ENCODE peak calls at places on chromosome 7, in seven cellular contexts. K is H1, F is GM12892, A is SK-N-SH, G is HepG2, M is GM12878, I is K562. U is an unnamed sample.

GRCh38 chr7:28103984-28104628 is 76.5 kb downstream of the JAZF1 start:
- DNase-seq in K (no peak), F (no peak), A (no peak), G (no peak), M (no peak), I (no peak), U (no peak)

GRCh38 chr7:47783456-47784240 is 164.6 kb downstream of the PKD1L1 start:
- DNase-seq in K (no peak), F (no peak), A (no peak), G (peak), M (no peak), I (no peak), U (no peak)

GRCh38 chr7:149635561-149636329 is 137.6 kb downstream of the ZNF467 start:
- DNase-seq in K (peak), F (no peak), A (no peak), G (peak), M (no peak), I (peak), U (no peak)

GRCh38 chr7:99000904-99001442 is 122.6 kb downstream of the TRRAP start:
- DNase-seq in K (no peak), F (no peak), A (no peak), G (no peak), M (no peak), I (no peak), U (no peak)

GRCh38 chr7:131234719-131235488 is 92.8 kb upstream of the MKLN1 start:
- DNase-seq in K (no peak), F (no peak), A (no peak), G (no peak), M (no peak), I (no peak), U (no peak)

GRCh38 chr7:46297515-46297914 is 376.4 kb upstream of the IGFBP3 start:
- DNase-seq in K (no peak), F (no peak), A (no peak), G (no peak), M (no peak), I (no peak), U (no peak)

GRCh38 chr7:82183633-82184032 is 259.9 kb downstream of the CACNA2D1 start:
- DNase-seq in K (no peak), F (no peak), A (no peak), G (no peak), M (no peak), I (no peak), U (no peak)

GRCh38 chr7:3754488-3755365 is 453.7 kb downstream of the SDK1 start:
- DNase-seq in K (peak), F (no peak), A (peak), G (no peak), M (no peak), I (no peak), U (no peak)

GRCh38 chr7:44489955-44490350 is 505 bp downstream of the NUDCD3 start:
- DNase-seq in K (no peak), F (no peak), A (no peak), G (no peak), M (no peak), I (peak), U (no peak)

GRCh38 chr7:107528461-107528860 is 35.3 kb downstream of the COG5 start:
- DNase-seq in K (no peak), F (no peak), A (no peak), G (peak), M (no peak), I (no peak), U (no peak)

GRCh38 chr7:140153666-140154161 is 23.1 kb downstream of the KDM7A start:
- DNase-seq in K (no peak), F (no peak), A (peak), G (no peak), M (peak), I (no peak), U (no peak)

GRCh38 chr7:74083117-74083876 is at the start of gene LIMK1:
- DNase-seq in K (no peak), F (peak), A (peak), G (peak), M (no peak), I (peak), U (peak)

GRCh38 chr7:127393370-127394058 is 1.0 kb upstream of the ZNF800 start:
- DNase-seq in K (no peak), F (no peak), A (peak), G (no peak), M (no peak), I (no peak), U (no peak)

GRCh38 chr7:29987083-29987482 is 2.5 kb downstream of the SCRN1 start:
- DNase-seq in K (no peak), F (no peak), A (no peak), G (peak), M (no peak), I (no peak), U (no peak)

GRCh38 chr7:22565315-22565811 is 65.4 kb upstream of the STEAP1B start:
- DNase-seq in K (no peak), F (no peak), A (no peak), G (no peak), M (peak), I (peak), U (no peak)

GRCh38 chr7:100087055-100087750 is 1.6 kb upstream of the COPS6 start:
- DNase-seq in K (no peak), F (no peak), A (peak), G (no peak), M (no peak), I (no peak), U (no peak)

GRCh38 chr7:93011351-93012294 is 106.2 kb downstream of the SAMD9 start:
- DNase-seq in K (no peak), F (no peak), A (no peak), G (no peak), M (no peak), I (no peak), U (no peak)

GRCh38 chr7:27916372-27916771 is 176.4 kb downstream of the TAX1BP1 start:
- DNase-seq in K (no peak), F (no peak), A (no peak), G (no peak), M (no peak), I (no peak), U (no peak)

GRCh38 chr7:116495737-116496136 is 3.8 kb upstream of the CAV2 start:
- DNase-seq in K (no peak), F (no peak), A (no peak), G (no peak), M (no peak), I (no peak), U (no peak)

GRCh38 chr7:75617634-75618234 is 121.0 kb downstream of the HIP1 start:
- DNase-seq in K (no peak), F (no peak), A (no peak), G (peak), M (peak), I (no peak), U (no peak)

GRCh38 chr7:140696024-140696678 is 357 bp upstream of the NDUFB2 start:
- DNase-seq in K (no peak), F (no peak), A (peak), G (peak), M (no peak), I (peak), U (peak)

GRCh38 chr7:47401571-47402570 is 180.0 kb downstream of the TNS3 start:
- DNase-seq in K (no peak), F (no peak), A (no peak), G (no peak), M (no peak), I (no peak), U (no peak)

GRCh38 chr7:80244206-80244956 is 109.8 kb downstream of the GNAI1 start:
- DNase-seq in K (no peak), F (no peak), A (no peak), G (no peak), M (no peak), I (no peak), U (no peak)

GRCh38 chr7:135441791-135442190 is 68.1 kb downstream of the CNOT4 start:
- DNase-seq in K (no peak), F (no peak), A (no peak), G (no peak), M (no peak), I (peak), U (no peak)

GRCh38 chr7:109772161-109772560 is 1202.5 kb downstream of the DNAJB9 start:
- DNase-seq in K (no peak), F (no peak), A (no peak), G (no peak), M (no peak), I (no peak), U (no peak)

GRCh38 chr7:73606801-73607691 is 17.3 kb downstream of the MLXIPL start:
- DNase-seq in K (no peak), F (peak), A (peak), G (peak), M (no peak), I (peak), U (peak)

GRCh38 chr7:18900801-18901200 is 216.6 kb downstream of the TWIST1 start:
- DNase-seq in K (no peak), F (no peak), A (no peak), G (no peak), M (no peak), I (no peak), U (no peak)

GRCh38 chr7:140059288-140060242 is 3.2 kb downstream of the PARP12 start:
- DNase-seq in K (no peak), F (no peak), A (peak), G (peak), M (no peak), I (peak), U (no peak)

GRCh38 chr7:131000873-131001272 is 266.9 kb upstream of the KLF14 start:
- DNase-seq in K (no peak), F (no peak), A (no peak), G (no peak), M (no peak), I (no peak), U (no peak)

GRCh38 chr7:32316831-32317230 is 173.3 kb downstream of the LSM5 start:
- DNase-seq in K (no peak), F (no peak), A (no peak), G (no peak), M (no peak), I (no peak), U (no peak)

GRCh38 chr7:139709460-139709859 is 68.3 kb downstream of the HIPK2 start:
- DNase-seq in K (no peak), F (no peak), A (peak), G (no peak), M (no peak), I (no peak), U (no peak)

GRCh38 chr7:151310578-151310977 is 31.0 kb upstream of the NUB1 start:
- DNase-seq in K (no peak), F (no peak), A (peak), G (peak), M (no peak), I (peak), U (no peak)

GRCh38 chr7:91875851-91876250 is 4.7 kb downstream of the MTERF1 start:
- DNase-seq in K (no peak), F (no peak), A (no peak), G (no peak), M (no peak), I (no peak), U (no peak)

GRCh38 chr7:148340881-148341280 is 249.7 kb upstream of the C7orf33 start:
- DNase-seq in K (no peak), F (no peak), A (no peak), G (no peak), M (no peak), I (no peak), U (no peak)

GRCh38 chr7:105839271-105839670 is 37.1 kb downstream of the ATXN7L1 start:
- DNase-seq in K (no peak), F (no peak), A (no peak), G (no peak), M (no peak), I (no peak), U (no peak)

GRCh38 chr7:105837765-105838241 is 38.6 kb downstream of the ATXN7L1 start:
- DNase-seq in K (peak), F (no peak), A (no peak), G (no peak), M (no peak), I (no peak), U (no peak)

GRCh38 chr7:105838273-105839141 is 37.9 kb downstream of the ATXN7L1 start:
- DNase-seq in K (no peak), F (no peak), A (peak), G (no peak), M (no peak), I (no peak), U (no peak)

GRCh38 chr7:105841866-105842265 is 34.5 kb downstream of the ATXN7L1 start:
- DNase-seq in K (no peak), F (no peak), A (no peak), G (no peak), M (no peak), I (no peak), U (no peak)

DNA sequence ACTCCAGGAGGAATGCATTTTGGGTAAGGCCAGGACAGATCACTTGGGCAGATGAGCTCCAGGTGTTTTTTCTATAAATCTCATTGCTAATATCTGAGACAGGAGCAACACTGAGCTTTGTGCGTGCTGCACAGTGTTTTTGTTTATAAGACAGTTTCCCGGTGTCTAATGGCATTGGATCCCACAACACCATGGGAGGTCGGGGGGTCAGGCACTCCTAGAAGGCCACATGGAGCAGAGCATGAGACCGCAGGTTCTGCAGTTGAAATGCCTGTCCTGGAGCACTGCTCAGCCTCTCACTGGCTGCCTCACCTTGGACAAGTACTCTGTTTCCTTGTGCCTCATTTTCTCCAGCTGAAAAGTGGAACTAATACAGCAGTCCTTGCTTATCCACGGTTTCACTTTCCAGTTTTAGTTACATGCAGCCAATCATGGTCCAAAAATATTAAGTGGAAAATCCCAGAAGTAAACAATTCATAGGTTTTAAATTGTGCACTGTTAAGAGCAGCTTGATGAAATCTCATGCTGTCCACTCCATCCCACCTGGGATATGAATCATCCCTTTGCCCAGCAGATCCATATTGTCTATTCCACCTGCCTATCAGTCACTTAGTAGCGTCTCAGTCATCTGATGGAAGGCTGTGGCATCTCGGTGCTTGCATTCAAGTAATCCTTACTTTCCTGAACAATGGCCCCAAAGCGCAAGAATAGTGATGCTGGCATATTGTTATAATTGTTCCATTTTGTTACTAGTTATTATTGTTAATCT is 35.2 kb downstream of the ATXN7L1 start:
- DNase-seq in K (no peak), F (no peak), A (no peak), G (no peak), M (no peak), I (no peak), U (no peak)
- TF ChIP-seq TAF1 in K (no peak), F (no peak), A (no peak), G (no peak), M (no peak), I (no peak), U (no peak)

GRCh38 chr7:83270407-83270806 is 107.7 kb upstream of the PCLO start:
- DNase-seq in K (no peak), F (no peak), A (no peak), G (no peak), M (no peak), I (no peak), U (no peak)
- TF ChIP-seq TAF1 in K (no peak), F (no peak), A (no peak), G (no peak), M (no peak), I (no peak), U (no peak)

DNA sequence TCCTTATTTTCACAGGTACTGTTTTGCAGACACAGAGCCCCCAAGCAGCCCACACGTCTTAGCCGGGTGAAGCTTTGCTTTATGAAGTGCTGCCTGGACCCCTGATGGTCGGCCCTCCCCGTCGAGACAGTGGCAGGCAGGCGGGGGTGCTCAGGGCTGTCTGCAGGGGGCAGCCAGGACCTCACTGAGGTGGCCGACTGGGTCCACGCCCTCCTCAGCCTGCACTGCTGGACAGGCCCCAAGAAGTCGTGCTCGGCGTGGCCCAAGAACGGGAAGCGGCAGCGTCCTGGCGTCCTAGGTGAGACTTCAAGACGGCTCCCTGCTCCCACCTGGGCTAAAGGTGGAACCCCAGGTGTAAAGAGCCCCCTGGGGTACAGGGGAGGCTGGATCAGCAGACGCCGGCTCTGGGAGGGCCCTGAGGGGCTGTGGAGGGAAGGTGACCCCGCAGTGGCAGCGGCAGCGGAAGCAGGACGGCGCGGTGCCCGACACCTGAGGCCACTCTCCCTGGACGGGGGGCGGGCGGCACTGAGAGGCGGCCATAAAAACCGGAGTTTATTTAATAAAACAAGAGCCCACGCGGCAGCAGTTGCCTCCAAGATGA is 179.4 kb downstream of the ELFN1 start:
- DNase-seq in K (no peak), F (no peak), A (no peak), G (no peak), M (no peak), I (no peak), U (no peak)
- TF ChIP-seq TAF1 in K (no peak), F (no peak), A (no peak), G (no peak), M (no peak), I (no peak), U (no peak)

GRCh38 chr7:132480534-132480933 is 95.7 kb downstream of the PLXNA4 start:
- DNase-seq in K (no peak), F (no peak), A (no peak), G (no peak), M (no peak), I (no peak), U (no peak)
- TF ChIP-seq TAF1 in K (no peak), F (no peak), A (no peak), G (no peak), M (no peak), I (no peak), U (no peak)

GRCh38 chr7:12321248-12321647 is 82.4 kb downstream of the VWDE start:
- DNase-seq in K (no peak), F (no peak), A (no peak), G (no peak), M (no peak), I (no peak), U (no peak)

GRCh38 chr7:12323415-12323814 is 80.2 kb downstream of the VWDE start:
- DNase-seq in K (no peak), F (no peak), A (no peak), G (no peak), M (no peak), I (no peak), U (no peak)

GRCh38 chr7:12320241-12320640 is 83.4 kb downstream of the VWDE start:
- DNase-seq in K (no peak), F (no peak), A (no peak), G (no peak), M (no peak), I (no peak), U (no peak)

GRCh38 chr7:12322903-12323300 is 80.8 kb downstream of the VWDE start:
- DNase-seq in K (no peak), F (no peak), A (no peak), G (no peak), M (peak), I (no peak), U (no peak)

GRCh38 chr7:12322287-12322902 is 81.3 kb downstream of the VWDE start:
- DNase-seq in K (no peak), F (no peak), A (peak), G (peak), M (no peak), I (peak), U (no peak)
- TF ChIP-seq TAF1 in K (no peak), F (no peak), A (no peak), G (no peak), M (no peak), I (no peak), U (no peak)

DNA sequence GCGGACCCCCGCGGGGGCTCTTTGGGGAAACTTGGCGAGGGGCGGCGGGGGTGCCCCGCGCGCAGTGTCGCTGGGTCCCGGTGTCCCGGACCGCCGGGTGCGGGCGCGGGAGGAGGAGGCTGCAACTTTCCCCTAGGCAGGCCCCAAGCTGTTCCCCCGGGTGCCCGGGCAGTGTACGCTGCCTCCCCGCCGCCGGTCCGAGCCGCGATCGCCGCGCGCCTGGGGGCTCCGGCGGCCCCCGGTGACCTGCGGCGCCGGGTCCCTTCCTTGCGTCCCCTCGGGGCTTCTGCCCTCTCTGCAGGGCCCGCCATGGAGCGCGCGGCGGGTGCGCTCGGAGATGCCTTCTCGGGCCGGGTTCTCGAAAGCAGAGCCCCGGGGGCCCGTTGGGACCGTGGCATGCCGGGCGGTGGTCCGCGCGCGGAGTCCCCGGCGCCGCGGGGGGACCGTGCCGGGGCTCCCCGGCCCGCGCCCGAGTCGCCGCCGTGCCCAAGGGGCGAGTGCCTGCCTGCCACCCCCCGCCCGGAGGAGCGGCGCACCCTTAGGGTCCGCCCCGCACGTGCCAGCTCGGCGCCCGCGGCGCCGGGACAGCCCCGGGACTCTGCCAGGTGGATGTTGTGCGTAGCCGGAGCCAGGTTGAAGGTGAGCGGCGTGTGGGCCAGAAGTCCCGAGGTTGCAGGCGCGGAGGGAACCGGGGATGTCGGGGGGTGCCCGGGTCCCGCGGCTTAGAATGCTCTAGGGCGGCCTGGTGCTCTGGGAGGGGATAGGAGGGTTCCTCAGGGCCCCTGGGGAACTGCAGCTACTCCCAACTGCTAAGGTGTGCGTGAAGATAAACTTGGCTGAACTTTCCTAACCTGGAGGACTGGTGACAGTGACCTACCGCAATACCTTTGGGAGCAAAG is at the start of gene CUX1:
- DNase-seq in K (no peak), F (no peak), A (peak), G (peak), M (no peak), I (peak), U (no peak)
- TF ChIP-seq TAF1 in K (no peak), F (no peak), A (no peak), G (no peak), M (no peak), I (peak), U (no peak)

GRCh38 chr7:157544226-157544625 is 207.4 kb downstream of the DNAJB6 start:
- DNase-seq in K (no peak), F (no peak), A (no peak), G (no peak), M (no peak), I (no peak), U (no peak)
- TF ChIP-seq TAF1 in K (no peak), F (no peak), A (no peak), G (no peak), M (no peak), I (no peak), U (no peak)

DNA sequence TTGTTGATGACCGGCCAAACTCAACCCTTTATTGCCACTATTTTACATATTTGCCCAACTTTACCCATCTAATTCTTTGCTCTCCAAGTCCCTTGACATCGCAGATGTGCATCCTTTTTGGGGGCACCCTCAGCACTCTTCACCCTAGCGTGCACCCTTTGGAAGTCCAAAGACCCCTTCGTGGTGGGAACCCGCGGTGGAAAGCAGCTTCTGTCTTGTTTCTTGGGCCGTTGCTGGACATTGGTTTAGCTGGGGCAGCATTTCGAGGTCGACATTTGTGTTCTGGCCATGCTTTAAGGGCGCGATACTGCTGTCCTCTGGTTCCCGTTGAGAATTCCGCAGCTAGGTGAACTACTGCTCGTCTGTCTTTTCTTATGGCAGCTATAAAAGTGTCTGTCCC is 326 bp upstream of the PAPOLB start:
- DNase-seq in K (no peak), F (no peak), A (no peak), G (no peak), M (no peak), I (no peak), U (no peak)
- TF ChIP-seq TAF1 in K (no peak), F (no peak), A (no peak), G (no peak), M (no peak), I (no peak), U (no peak)

U was measured in GM12891.